ENCODE peak calls at places on chromosomes 2 and 18, in four cellular contexts. I is GM10248; Z is activated CD8-positive, alpha-beta T cell treated with anti-CD3 and anti-CD28 coated beads, Interleukin-2, amount 10 ng/mL, durations not matched to agents 7 days and 5 days; Q is RPMI7951. G is an unnamed sample.

GRCh38 chr2:16614314-16614860 is 51.2 kb downstream of the CYRIA start:
- DNase-seq in I (no peak), Z (no peak), Q (peak), G (peak)

GRCh38 chr2:236928353-236929153 is 157.1 kb upstream of the COPS8 start:
- DNase-seq in I (no peak), Q (peak), Z (no peak), G (no peak)

GRCh38 chr2:238632181-238633060 is 205.7 kb downstream of the ASB1 start:
- DNase-seq in Q (no peak), I (no peak), Z (no peak), G (no peak)

GRCh38 chr2:155842103-155842502 is 490.4 kb downstream of the NR4A2 start:
- DNase-seq in Q (peak), Z (no peak), I (no peak), G (peak)

GRCh38 chr18:39841133-39842041 is 2113.6 kb upstream of the PIK3C3 start:
- DNase-seq in I (no peak), Z (no peak), Q (peak), G (peak)

GRCh38 chr2:98458207-98458606 is 13.5 kb downstream of the INPP4A start:
- DNase-seq in I (no peak), Z (peak), Q (no peak), G (peak)

GRCh38 chr2:120502761-120503160 is 156.8 kb downstream of the INHBB start:
- DNase-seq in I (no peak), Z (no peak), Q (no peak), G (no peak)

GRCh38 chr18:43471873-43472272 is 194.6 kb upstream of the SYT4 start:
- DNase-seq in Z (no peak), Q (no peak), I (no peak), G (no peak)

GRCh38 chr2:138572318-138572717 is 70.7 kb downstream of the SPOPL start:
- DNase-seq in Z (no peak), Q (no peak), I (no peak), G (no peak)

GRCh38 chr18:45330170-45330594 is 285.1 kb upstream of the SLC14A2 start:
- DNase-seq in Z (no peak), I (no peak), Q (peak), G (no peak)

GRCh38 chr2:105797298-105797819 is 52.6 kb downstream of the NCK2 start:
- DNase-seq in I (no peak), Q (peak), Z (peak), G (no peak)

GRCh38 chr2:171571721-171572120 is 49.4 kb downstream of the CYBRD1 start:
- DNase-seq in I (no peak), Q (no peak), Z (no peak), G (no peak)

GRCh38 chr2:85545780-85546240 is 6.8 kb downstream of the MAT2A start:
- DNase-seq in Q (no peak), I (no peak), Z (no peak), G (no peak)

GRCh38 chr18:40380657-40381441 is 1574.2 kb upstream of the PIK3C3 start:
- DNase-seq in Q (no peak), Z (no peak), I (no peak), G (no peak)

G was measured in brain microvascular endothelial cell.